ENCODE peak calls at places on chromosomes 7 and 10, in five cellular contexts. Z, K, T, H and S are unnamed samples.

GRCh38 chr10:29689001-29689400 is 54.2 kb upstream of the SVIL start:
- DNase-seq in T (no peak), K (peak; percentile 76), H (peak; percentile 61), Z (no peak), S (no peak)

GRCh38 chr10:11097686-11098085 is 80.0 kb downstream of the CELF2 start:
- DNase-seq in T (no peak), K (no peak), H (no peak), Z (no peak), S (no peak)

GRCh38 chr7:143884978-143885559 is 16.9 kb downstream of the TCAF1 start:
- DNase-seq in T (peak; percentile 86), K (no peak), H (peak; percentile 76), Z (peak; percentile 88), S (peak; percentile 84)

GRCh38 chr7:81501220-81501619 is 268.6 kb downstream of the HGF start:
- DNase-seq in H (peak; percentile 83), Z (no peak), K (peak; percentile 66), T (no peak), S (peak; percentile 23)

GRCh38 chr10:130570119-130570518 is 433.9 kb downstream of the GLRX3 start:
- DNase-seq in T (no peak), K (no peak), H (no peak), Z (no peak), S (no peak)

GRCh38 chr7:25779002-25779546 is 372.9 kb upstream of the NFE2L3 start:
- DNase-seq in Z (no peak), T (no peak), H (no peak), K (no peak), S (no peak)

GRCh38 chr7:151520419-151521229 is 929 bp upstream of the RHEB start:
- DNase-seq in K (peak; percentile 17), H (no peak), Z (peak; percentile 56), T (no peak), S (no peak)

GRCh38 chr7:87391020-87391701 is 45.7 kb downstream of the CROT start:
- DNase-seq in T (peak; percentile 22), Z (no peak), K (no peak), H (no peak), S (no peak)

GRCh38 chr7:29723599-29723998 is 82.7 kb upstream of the WIPF3 start:
- DNase-seq in T (no peak), K (peak; percentile 13), H (peak; percentile 75), Z (no peak), S (peak; percentile 25)

GRCh38 chr7:55469271-55469681 is 103.0 kb downstream of the VOPP1 start:
- DNase-seq in Z (no peak), T (no peak), H (no peak), K (no peak), S (no peak)

GRCh38 chr10:79406683-79407396 is 38.6 kb downstream of the ZCCHC24 start:
- DNase-seq in H (no peak), K (no peak), T (no peak), Z (no peak), S (no peak)

GRCh38 chr7:73971701-73972341 is 56.2 kb upstream of the ELN start:
- DNase-seq in T (peak; percentile 11), H (no peak), K (peak; percentile 43), Z (peak; percentile 73), S (peak; percentile 40)

GRCh38 chr7:116971869-116972268 is 18.6 kb downstream of the ST7 start:
- DNase-seq in T (no peak), Z (no peak), H (no peak), K (no peak), S (no peak)
- H3K79me2 ChIP-seq in T (peaks cover 28% of the 10 kb centered on the region), Z (no peaks in the 10 kb centered on the region), H (peaks cover 2% of the 10 kb centered on the region), K (peaks cover 27% of the 10 kb centered on the region), S (peaks cover 61% of the 10 kb centered on the region)

DNA sequence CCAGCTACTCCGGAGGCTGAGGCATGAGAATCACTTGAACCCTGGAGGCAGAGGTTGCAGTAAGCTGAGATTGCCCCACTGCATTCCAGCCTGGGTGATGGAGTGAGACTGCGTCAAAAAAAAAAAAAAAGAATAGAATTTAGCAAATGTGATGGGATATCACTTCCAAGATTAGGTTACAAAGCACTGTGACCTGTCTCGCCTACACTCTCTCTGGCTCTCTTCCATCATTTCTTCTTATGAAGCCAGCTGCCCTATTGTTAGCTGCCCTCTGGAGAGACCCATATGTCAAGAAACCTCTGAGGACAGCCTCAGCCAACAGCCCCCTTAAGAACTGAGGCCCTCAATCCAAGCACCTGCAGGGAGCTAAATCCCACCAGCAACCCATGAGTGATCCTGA is 28.2 kb downstream of the ARHGAP21 start:
- DNase-seq in H (no peak), T (no peak), K (no peak), Z (no peak), S (no peak)
- H3K79me2 ChIP-seq in H (peaks cover 87% of the 10 kb centered on the region), T (peaks cover 87% of the 10 kb centered on the region), K (peaks cover 78% of the 10 kb centered on the region), Z (no peaks in the 10 kb centered on the region), S (peaks cover 99% of the 10 kb centered on the region)

GRCh38 chr10:3421537-3422257 is 249.1 kb upstream of the PITRM1 start:
- DNase-seq in K (no peak), Z (no peak), H (no peak), T (no peak), S (no peak)
- H3K79me2 ChIP-seq in K (no peaks in the 10 kb centered on the region), Z (no peaks in the 10 kb centered on the region), H (no peaks in the 10 kb centered on the region), T (no peaks in the 10 kb centered on the region), S (no peaks in the 10 kb centered on the region)

GRCh38 chr7:18703743-18704142 is 208.2 kb downstream of the HDAC9 start:
- DNase-seq in K (no peak), Z (no peak), H (no peak), T (no peak), S (no peak)

GRCh38 chr7:18702071-18702829 is 206.7 kb downstream of the HDAC9 start:
- DNase-seq in H (no peak), T (no peak), Z (no peak), K (no peak), S (no peak)

GRCh38 chr7:18706648-18707047 is 211.1 kb downstream of the HDAC9 start:
- DNase-seq in K (no peak), T (no peak), Z (no peak), H (no peak), S (no peak)

DNA sequence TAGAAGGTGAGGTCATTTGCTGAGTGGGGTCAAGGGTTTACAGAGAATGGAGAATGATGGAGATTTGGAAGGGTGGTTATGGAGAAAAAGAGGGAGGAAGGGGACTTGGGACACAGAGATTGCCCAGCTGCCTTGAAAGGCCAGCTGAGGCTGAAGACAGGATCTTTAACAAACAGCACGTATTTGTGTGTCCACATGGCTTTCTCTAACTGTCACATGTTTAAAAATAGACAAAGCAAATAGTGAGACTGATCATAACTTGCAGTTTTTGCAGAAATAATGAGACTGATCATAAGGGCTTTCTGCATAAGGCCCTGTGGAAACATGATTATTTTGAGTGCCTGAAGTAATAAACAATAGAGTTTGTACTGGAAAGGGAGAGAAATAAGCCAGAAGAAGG is 212.7 kb downstream of the HDAC9 start:
- DNase-seq in Z (no peak), T (no peak), K (no peak), H (no peak), S (no peak)
- H3K79me2 ChIP-seq in Z (no peaks in the 10 kb centered on the region), T (no peaks in the 10 kb centered on the region), K (no peaks in the 10 kb centered on the region), H (no peaks in the 10 kb centered on the region), S (no peaks in the 10 kb centered on the region)

GRCh38 chr10:99999319-100000108 is 10.2 kb downstream of the DNMBP start:
- DNase-seq in T (no peak), K (no peak), H (no peak), Z (no peak), S (no peak)

GRCh38 chr10:99996934-99997648 is 12.7 kb downstream of the DNMBP start:
- DNase-seq in H (peak; percentile 68), Z (no peak), T (no peak), K (no peak), S (no peak)

GRCh38 chr10:100004805-100005510 is 4.8 kb downstream of the DNMBP start:
- DNase-seq in T (no peak), H (no peak), Z (no peak), K (no peak), S (no peak)

GRCh38 chr10:99995713-99996112 is 14.0 kb downstream of the DNMBP start:
- DNase-seq in Z (no peak), H (no peak), K (no peak), T (no peak), S (no peak)

GRCh38 chr10:100000109-100000502 is 9.6 kb downstream of the DNMBP start:
- DNase-seq in Z (no peak), K (no peak), H (no peak), T (no peak), S (no peak)
- H3K79me2 ChIP-seq in Z (no peaks in the 10 kb centered on the region), K (peaks cover 80% of the 10 kb centered on the region), H (peaks cover 94% of the 10 kb centered on the region), T (peaks cover 10% of the 10 kb centered on the region), S (peaks cover 94% of the 10 kb centered on the region)

DNA sequence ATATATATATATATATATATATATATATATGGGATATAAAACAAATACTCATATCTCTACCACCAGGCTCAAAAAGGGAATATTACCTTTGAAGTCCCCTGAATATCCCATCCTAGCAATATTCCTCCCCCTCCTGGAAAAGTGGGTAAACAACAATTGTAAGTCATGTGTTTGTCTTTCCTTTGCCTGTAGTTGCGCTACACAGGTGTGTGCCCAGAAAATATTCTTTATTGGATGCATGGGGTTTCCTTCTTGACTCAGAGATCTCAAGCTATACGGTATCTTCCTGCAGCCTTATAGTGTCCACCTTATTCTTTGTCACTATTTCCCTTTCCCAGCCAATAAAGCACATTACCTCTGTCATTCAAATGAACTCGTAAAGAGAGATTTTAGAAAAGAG is 54.2 kb downstream of the MET start:
- DNase-seq in T (no peak), Z (no peak), K (peak; percentile 34), H (no peak), S (no peak)
- H3K79me2 ChIP-seq in T (no peaks in the 10 kb centered on the region), Z (no peaks in the 10 kb centered on the region), K (peaks cover 53% of the 10 kb centered on the region), H (no peaks in the 10 kb centered on the region), S (peaks cover 8% of the 10 kb centered on the region)

DNA sequence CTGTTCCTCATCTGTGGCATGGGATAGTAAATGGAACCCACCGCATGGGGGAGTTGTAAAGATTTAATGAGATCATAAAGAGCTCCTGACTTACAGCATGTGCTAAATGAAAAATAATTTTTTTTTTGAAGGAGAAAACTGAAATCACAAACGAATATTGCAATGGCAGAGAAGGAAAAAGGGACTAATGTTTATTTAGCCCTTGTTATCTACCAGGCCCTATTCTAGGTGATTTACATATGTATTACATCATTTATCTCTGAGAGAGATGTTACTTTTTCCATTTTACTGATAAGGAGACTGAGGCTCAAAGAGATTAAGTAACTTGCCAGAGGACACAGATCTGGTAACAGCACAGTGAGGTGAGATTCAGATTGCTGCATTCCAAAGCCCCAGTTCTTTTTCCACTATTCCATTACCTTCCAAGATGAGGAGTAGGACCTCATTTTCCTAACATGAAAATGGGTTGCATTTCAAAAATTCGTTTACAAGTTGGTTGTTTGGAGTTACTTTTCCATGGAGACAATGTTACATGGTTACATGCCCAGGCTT is 28.6 kb downstream of the VCL start:
- DNase-seq in T (peak; percentile 43), K (peak; percentile 47), Z (no peak), H (no peak), S (no peak)
- H3K79me2 ChIP-seq in T (peaks cover 93% of the 10 kb centered on the region), K (peaks cover 94% of the 10 kb centered on the region), Z (peaks cover 2% of the 10 kb centered on the region), H (peaks cover 89% of the 10 kb centered on the region), S (peaks cover 83% of the 10 kb centered on the region)

GRCh38 chr10:100391163-100392002 is 44.4 kb downstream of the SCD start:
- DNase-seq in T (no peak), Z (no peak), K (no peak), H (no peak), S (no peak)
- H3K79me2 ChIP-seq in T (no peaks in the 10 kb centered on the region), Z (no peaks in the 10 kb centered on the region), K (no peaks in the 10 kb centered on the region), H (no peaks in the 10 kb centered on the region), S (no peaks in the 10 kb centered on the region)

GRCh38 chr7:139232377-139232717 is 1.3 kb downstream of the UBN2 start:
- DNase-seq in Z (no peak), K (no peak), H (no peak), T (no peak), S (no peak)
- H3K79me2 ChIP-seq in Z (no peaks in the 10 kb centered on the region), K (peaks cover 40% of the 10 kb centered on the region), H (peaks cover 25% of the 10 kb centered on the region), T (peaks cover 49% of the 10 kb centered on the region), S (peaks cover 56% of the 10 kb centered on the region)